ENCODE peak calls at places on chromosome 10, in five cellular contexts. R, C, T, V and P are unnamed samples.

GRCh38 chr10:49312291-49312869 is 13.4 kb downstream of the C10orf71 start:
- DNase-seq in R (no peak), V (no peak), C (no peak), T (no peak), P (no peak)

GRCh38 chr10:52268790-52269189 is 45.3 kb upstream of the DKK1 start:
- DNase-seq in R (no peak), C (no peak), V (no peak), T (no peak), P (no peak)

GRCh38 chr10:84293574-84294016 is 34.8 kb upstream of the CCSER2 start:
- DNase-seq in R (no peak), T (no peak), V (no peak), C (no peak), P (peak)

GRCh38 chr10:46523119-46523880 is 33.2 kb downstream of the GPRIN2 start:
- DNase-seq in V (no peak), R (peak), T (no peak), C (no peak), P (no peak)

GRCh38 chr10:63455507-63455906 is 10.3 kb downstream of the JMJD1C start:
- DNase-seq in V (no peak), T (no peak), R (no peak), C (no peak), P (no peak)

GRCh38 chr10:9069136-9069535 is 1014.6 kb downstream of the GATA3 start:
- DNase-seq in R (no peak), T (no peak), C (no peak), V (no peak), P (no peak)

GRCh38 chr10:98361131-98361633 is 53.8 kb downstream of the PYROXD2 start:
- DNase-seq in T (no peak), V (no peak), C (peak), R (peak), P (peak)

GRCh38 chr10:133618851-133619250 is 7.7 kb downstream of the FRG2B start:
- DNase-seq in R (no peak), V (no peak), C (no peak), T (no peak), P (no peak)

GRCh38 chr10:74738985-74739567 is 87.3 kb upstream of the KAT6B start:
- DNase-seq in R (peak), V (peak), T (no peak), C (peak), P (no peak)

GRCh38 chr10:60434418-60435046 is 44.9 kb upstream of the ANK3 start:
- DNase-seq in T (peak), V (no peak), C (no peak), R (peak), P (peak)

GRCh38 chr10:99665304-99665703 is 6.0 kb downstream of the ENTPD7 start:
- DNase-seq in R (no peak), T (no peak), C (no peak), V (no peak), P (no peak)

GRCh38 chr10:103238506-103239252 is 7.0 kb upstream of the RPEL1 start:
- DNase-seq in T (no peak), C (peak), V (no peak), R (peak), P (peak)

GRCh38 chr10:74151879-74152722 is 1.1 kb downstream of the ADK start:
- DNase-seq in C (no peak), R (no peak), T (no peak), V (no peak), P (peak)

GRCh38 chr10:29613791-29614190 is 21.0 kb downstream of the SVIL start:
- DNase-seq in V (no peak), R (no peak), C (no peak), T (no peak), P (no peak)

GRCh38 chr10:95290801-95291633 is at the start of gene PDLIM1:
- DNase-seq in R (peak), V (peak), C (peak), T (no peak), P (peak)

GRCh38 chr10:3139135-3139910 is 33.3 kb downstream of the PITRM1 start:
- DNase-seq in V (no peak), T (no peak), R (no peak), C (no peak), P (no peak)

GRCh38 chr10:24446739-24447138 is 237.8 kb downstream of the KIAA1217 start:
- DNase-seq in V (no peak), T (no peak), R (peak), C (no peak), P (no peak)

GRCh38 chr10:122306282-122306681 is 35.2 kb downstream of the BTBD16 start:
- DNase-seq in R (no peak), V (no peak), C (no peak), T (no peak), P (no peak)

GRCh38 chr10:57992321-57993077 is 275.2 kb downstream of the IPMK start:
- DNase-seq in R (no peak), T (no peak), V (no peak), C (no peak), P (peak)

GRCh38 chr10:5434017-5434753 is 21.8 kb downstream of the NET1 start:
- DNase-seq in T (no peak), R (peak), C (no peak), V (no peak), P (peak)

GRCh38 chr10:72840319-72840718 is 53.2 kb upstream of the OIT3 start:
- DNase-seq in T (no peak), C (no peak), V (no peak), R (no peak), P (no peak)

GRCh38 chr10:116385994-116386809 is 41.4 kb upstream of the PNLIPRP3 start:
- DNase-seq in V (no peak), T (peak), R (peak), C (no peak), P (peak)

GRCh38 chr10:71486465-71487114 is 89.9 kb downstream of the CDH23 start:
- DNase-seq in V (peak), C (peak), R (peak), T (peak), P (peak)

GRCh38 chr10:128884496-128884895 is 582.5 kb upstream of the MGMT start:
- DNase-seq in R (no peak), V (peak), T (no peak), C (no peak), P (no peak)

GRCh38 chr10:24849537-24850299 is 102.7 kb downstream of the PRTFDC1 start:
- DNase-seq in T (no peak), C (no peak), V (no peak), R (no peak), P (no peak)

GRCh38 chr10:73647875-73648228 is 6.6 kb upstream of the MYOZ1 start:
- DNase-seq in C (no peak), T (no peak), V (no peak), R (no peak), P (no peak)

GRCh38 chr10:69446229-69446628 is 5.0 kb upstream of the TSPAN15 start:
- DNase-seq in T (no peak), C (no peak), V (no peak), R (no peak), P (no peak)

GRCh38 chr10:128530301-128530700 is 404.1 kb upstream of the MKI67 start:
- DNase-seq in T (no peak), C (no peak), R (peak), V (no peak), P (peak)

GRCh38 chr10:30048768-30049507 is 10.4 kb downstream of the JCAD start:
- DNase-seq in R (no peak), V (no peak), T (no peak), C (no peak), P (no peak)

GRCh38 chr10:74025380-74025978 is 27.6 kb downstream of the VCL start:
- DNase-seq in V (no peak), R (no peak), T (no peak), C (no peak), P (no peak)

GRCh38 chr10:122165914-122166313 is 105.2 kb upstream of the BTBD16 start:
- DNase-seq in V (no peak), R (no peak), C (no peak), T (no peak), P (no peak)

GRCh38 chr10:113131611-113132330 is 181.7 kb downstream of the TCF7L2 start:
- DNase-seq in R (peak), C (no peak), T (no peak), V (no peak), P (peak)

GRCh38 chr10:113350311-113350710 is 202.5 kb upstream of the HABP2 start:
- DNase-seq in T (no peak), V (no peak), R (no peak), C (no peak), P (peak)

GRCh38 chr10:13715091-13715490 is 128.3 kb downstream of the PRPF18 start:
- DNase-seq in V (no peak), R (peak), T (no peak), C (no peak), P (no peak)

GRCh38 chr10:93921338-93921737 is 27.6 kb downstream of the SLC35G1 start:
- DNase-seq in V (peak), T (no peak), R (no peak), C (peak), P (no peak)

GRCh38 chr10:19659920-19660655 is 156.1 kb upstream of the PLXDC2 start:
- DNase-seq in V (no peak), R (no peak), T (no peak), C (no peak), P (peak)

GRCh38 chr10:67666416-67667043 is 29.5 kb downstream of the CTNNA3 start:
- DNase-seq in C (no peak), T (no peak), V (no peak), R (peak), P (no peak)

GRCh38 chr10:109993551-109993950 is 14.2 kb upstream of the ADD3 start:
- DNase-seq in C (no peak), V (no peak), R (no peak), T (no peak), P (no peak)

DNA sequence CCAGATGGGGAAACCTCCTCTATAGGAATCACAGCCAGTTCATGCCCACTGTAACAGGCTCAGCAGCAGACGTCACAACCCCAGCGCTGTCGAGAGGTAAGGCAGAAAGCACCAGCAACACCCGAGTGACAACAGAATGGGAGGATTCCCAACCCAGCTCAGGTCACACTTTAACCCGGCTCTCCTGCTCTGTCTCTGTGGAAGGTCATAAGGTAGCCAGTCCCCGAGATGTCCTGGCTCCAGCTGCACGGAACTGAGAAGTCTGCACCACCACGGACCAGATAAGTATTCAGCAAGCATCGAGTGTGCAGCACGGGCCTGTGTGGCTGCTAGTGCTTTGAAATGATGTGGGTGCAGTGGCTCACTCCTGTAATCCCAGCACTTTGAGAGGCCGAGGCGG is 236.7 kb upstream of the TCERG1L start:
- DNase-seq in R (no peak), C (no peak), T (no peak), V (no peak), P (no peak)
- H3K9ac ChIP-seq in R (no peak), C (no peak), T (no peak), V (no peak), P (no peak)

DNA sequence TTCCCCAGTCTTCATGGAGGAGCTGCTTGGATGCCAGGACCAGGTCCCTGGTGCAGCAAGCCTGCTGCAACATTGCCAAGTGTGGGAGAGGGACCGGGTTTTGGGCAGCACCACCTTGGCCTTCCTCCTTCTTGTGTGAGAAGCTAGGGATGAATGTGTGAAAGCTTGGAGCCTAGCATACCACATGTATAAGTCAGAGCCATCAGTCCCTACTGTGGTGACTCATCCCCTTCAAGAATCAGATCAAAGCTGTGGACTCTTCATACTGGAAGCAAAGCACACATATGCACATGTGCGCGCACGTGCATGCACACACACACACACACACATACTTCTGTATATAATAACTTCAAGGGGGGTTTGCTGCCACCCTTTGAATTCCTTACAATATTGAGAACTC is 527.8 kb downstream of the LRMDA start:
- DNase-seq in V (no peak), R (peak), T (no peak), C (no peak), P (peak)
- H2BK12ac ChIP-seq in V (no peak), R (peak), T (peak), C (no peak), P (no peak)

GRCh38 chr10:124627851-124628675 is 116.1 kb downstream of the FAM53B start:
- DNase-seq in R (no peak), T (no peak), C (no peak), V (no peak), P (no peak)
- H3K9ac ChIP-seq in R (no peak), T (no peak), C (no peak), V (no peak), P (no peak)

GRCh38 chr10:44008270-44008916 is 359.7 kb upstream of the ZNF32 start:
- DNase-seq in C (no peak), R (no peak), T (no peak), V (no peak), P (peak)
- H2BK12ac ChIP-seq in C (no peak), R (no peak), T (no peak), V (no peak), P (no peak)

GRCh38 chr10:34864156-34865075 is 49.3 kb upstream of the PARD3 start:
- DNase-seq in C (no peak), T (no peak), R (peak), V (no peak), P (no peak)

GRCh38 chr10:34872820-34873219 is 57.7 kb upstream of the PARD3 start:
- DNase-seq in C (no peak), T (no peak), V (no peak), R (no peak), P (no peak)

GRCh38 chr10:34869128-34869836 is 54.2 kb upstream of the PARD3 start:
- DNase-seq in V (no peak), T (no peak), C (no peak), R (no peak), P (no peak)

GRCh38 chr10:34866848-34867247 is 51.8 kb upstream of the PARD3 start:
- DNase-seq in V (no peak), C (peak), T (no peak), R (no peak), P (no peak)

GRCh38 chr10:34868589-34868988 is 53.5 kb upstream of the PARD3 start:
- DNase-seq in V (no peak), T (no peak), C (no peak), R (no peak), P (no peak)
- H3K9ac ChIP-seq in V (no peak), T (no peak), C (no peak), R (no peak), P (no peak)

DNA sequence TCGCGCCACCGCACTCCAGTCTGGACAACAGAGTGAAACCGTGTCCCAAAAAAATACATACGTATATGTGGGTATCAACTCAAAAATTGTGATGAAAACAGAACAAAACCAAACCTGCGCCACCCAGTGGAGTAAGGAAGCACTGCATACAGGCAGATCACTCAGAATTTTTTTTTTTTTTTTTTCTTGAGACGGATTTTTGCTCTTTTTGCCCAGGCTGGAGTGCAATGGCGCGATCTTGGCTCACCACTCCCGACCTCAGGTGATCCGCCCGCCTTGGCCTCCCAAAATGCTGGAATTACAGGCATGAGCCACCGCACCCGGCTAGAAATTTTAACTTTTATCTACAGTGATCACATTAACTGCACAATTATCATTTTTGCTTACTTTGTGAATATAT is 9.1 kb upstream of the TMEM236 start:
- DNase-seq in R (peak), V (peak), T (peak), C (peak), P (peak)
- H2BK12ac ChIP-seq in R (no peak), V (no peak), T (no peak), C (no peak), P (no peak)

DNA sequence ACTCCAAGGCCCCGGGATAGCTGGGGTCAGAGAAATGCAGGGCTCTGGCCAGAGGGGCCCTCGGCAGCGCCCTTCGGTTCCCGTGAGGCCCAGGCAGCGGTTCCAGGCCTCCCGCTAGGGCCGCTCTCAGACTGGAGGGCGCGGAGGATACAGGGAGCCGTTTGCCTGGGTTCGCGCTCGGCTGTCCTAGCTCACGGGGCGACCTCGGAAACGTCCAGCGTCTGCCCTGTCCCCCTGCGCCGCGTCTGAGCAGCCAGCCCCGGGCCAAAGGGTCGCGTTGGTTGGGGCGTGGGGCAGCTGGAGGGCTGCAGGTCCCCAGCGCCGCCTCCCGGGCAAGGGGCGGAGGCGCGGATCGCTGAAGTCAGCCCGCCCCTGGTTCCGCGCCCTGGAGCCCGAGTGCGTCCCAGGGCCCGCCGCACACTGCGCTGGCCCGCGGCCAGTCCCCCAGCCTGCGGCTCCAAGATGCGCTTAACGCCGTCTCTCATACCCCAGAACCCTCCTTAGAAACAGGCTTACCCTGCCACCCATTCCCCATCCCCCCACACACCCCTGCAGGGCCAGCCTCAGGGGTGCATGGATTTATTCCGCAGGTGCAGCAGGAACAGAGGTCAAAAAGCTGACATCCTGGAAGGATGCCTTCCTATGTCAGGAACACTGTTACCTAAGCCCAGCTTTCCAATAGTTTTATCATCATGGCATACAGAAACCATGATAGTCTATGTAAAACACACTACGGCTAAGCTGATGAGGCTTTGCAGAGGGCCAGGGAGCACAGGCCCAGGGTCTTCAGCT is 22.1 kb upstream of the OPN4 start:
- DNase-seq in T (peak), R (peak), C (peak), V (peak), P (peak)
- H3K9ac ChIP-seq in T (peak), R (peak), C (no peak), V (no peak), P (no peak)

GRCh38 chr10:124882313-124882712 is 59.6 kb upstream of the ZRANB1 start:
- DNase-seq in T (no peak), R (no peak), V (no peak), C (no peak), P (no peak)
- H2BK12ac ChIP-seq in T (no peak), R (no peak), V (no peak), C (no peak), P (no peak)

DNA sequence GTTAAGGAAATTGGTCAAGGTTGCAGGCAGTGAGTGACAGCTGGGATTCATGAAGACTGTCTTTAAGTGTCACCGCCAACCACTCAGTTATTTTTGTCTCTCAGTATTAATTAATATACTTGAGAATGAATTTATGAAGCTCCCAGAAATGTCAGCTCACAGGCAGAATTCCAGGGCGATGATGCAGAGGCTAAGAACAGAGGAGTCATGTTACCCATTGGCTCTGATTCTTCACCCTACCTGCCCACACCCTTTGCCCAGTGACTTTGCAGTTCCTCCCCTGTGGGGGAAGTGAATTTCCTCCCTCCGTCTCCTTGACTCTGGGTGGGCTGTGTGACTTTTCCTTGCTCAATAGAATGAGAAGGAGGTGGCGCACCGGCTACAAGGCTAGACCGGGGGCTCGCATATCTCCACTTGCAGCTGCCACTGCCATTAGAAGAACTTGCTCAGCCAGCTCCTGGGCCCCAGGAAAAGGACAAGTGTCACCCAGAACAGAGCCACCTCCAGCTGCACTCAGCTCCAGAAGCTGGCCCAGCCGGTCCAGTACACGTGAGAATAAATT is 157.1 kb upstream of the PRKCQ start:
- DNase-seq in C (peak), V (peak), T (no peak), R (no peak), P (no peak)
- H3K9ac ChIP-seq in C (no peak), V (no peak), T (no peak), R (no peak), P (no peak)